ENCODE peak calls at places on chromosomes 5 and 9, in four cellular contexts. B is heart left ventricle, H is body of pancreas, T is OCI-LY7. X is an unnamed sample.

GRCh38 chr5:68646142-68646541 is 430.6 kb downstream of the PIK3R1 start:
- DNase-seq in H (no peak), B (no peak), T (no peak), X (no peak)

GRCh38 chr5:177304392-177305119 is 957 bp downstream of the PRELID1 start:
- DNase-seq in H (no peak), T (peak), B (no peak), X (no peak)

GRCh38 chr5:60576425-60576824 is 123.5 kb downstream of the DEPDC1B start:
- DNase-seq in H (no peak), T (peak), B (no peak), X (no peak)

GRCh38 chr9:98287383-98287782 is 31.9 kb upstream of the TBC1D2 start:
- DNase-seq in T (peak), H (no peak), B (no peak), X (no peak)

GRCh38 chr9:88604836-88605499 is 70.0 kb downstream of the NXNL2 start:
- DNase-seq in B (no peak), H (no peak), T (no peak), X (no peak)

GRCh38 chr9:97076238-97076637 is 37.3 kb upstream of the CTSV start:
- DNase-seq in H (no peak), B (no peak), T (no peak), X (no peak)

GRCh38 chr9:116844621-116845020 is 157.5 kb downstream of the TRIM32 start:
- DNase-seq in H (no peak), B (no peak), T (no peak), X (no peak)

GRCh38 chr9:5621327-5621726 is 7.6 kb upstream of the RIC1 start:
- DNase-seq in T (no peak), H (no peak), B (no peak), X (no peak)

GRCh38 chr9:98781588-98782383 is 14.6 kb downstream of the ANKS6 start:
- DNase-seq in B (no peak), T (no peak), H (no peak), X (no peak)

GRCh38 chr9:108549184-108549583 is 306.6 kb downstream of the ACTL7B start:
- DNase-seq in H (peak), B (no peak), T (no peak), X (no peak)

GRCh38 chr5:40198736-40199135 is 481.0 kb upstream of the PTGER4 start:
- DNase-seq in T (no peak), H (no peak), B (no peak), X (no peak)

GRCh38 chr5:132000677-132001453 is 10.6 kb downstream of the ACSL6 start:
- DNase-seq in B (peak), T (no peak), H (no peak), X (peak)

GRCh38 chr5:115545065-115545882 is 699 bp upstream of the FEM1C start:
- DNase-seq in T (no peak), B (no peak), H (no peak), X (no peak)

GRCh38 chr9:123338710-123339665 is 17.0 kb upstream of the CRB2 start:
- DNase-seq in T (peak), H (no peak), B (no peak), X (no peak)

GRCh38 chr9:87109851-87110250 is 162.5 kb upstream of the GAS1 start:
- DNase-seq in T (no peak), H (no peak), B (no peak), X (no peak)

DNA sequence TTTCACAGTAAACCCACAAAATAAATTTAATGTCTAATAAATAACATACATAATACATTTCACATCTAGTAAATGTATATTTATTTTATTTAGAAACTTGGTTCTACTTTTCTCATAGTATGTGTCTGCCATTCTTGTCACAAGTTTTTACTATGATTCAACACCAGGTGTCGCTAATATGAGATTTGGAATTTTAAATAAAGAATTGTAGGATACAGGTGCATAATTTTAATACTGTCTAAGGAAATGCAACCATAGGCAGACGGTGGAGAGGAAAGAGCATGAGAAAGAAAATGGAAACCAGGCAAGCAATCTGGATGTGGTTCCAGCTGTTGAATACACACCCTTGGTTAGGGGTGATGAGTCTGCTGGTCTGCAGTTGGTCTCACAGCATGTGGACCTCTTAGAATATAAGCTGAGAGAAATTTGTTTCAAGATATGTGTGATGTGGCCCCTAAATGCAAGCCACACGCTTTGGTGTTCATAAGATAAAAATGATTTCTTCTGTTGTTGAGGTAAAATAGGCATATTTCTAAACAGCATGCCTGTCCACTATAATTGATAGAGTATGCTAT is 114.7 kb upstream of the TXNDC8 start:
- DNase-seq in T (peak), H (no peak), B (no peak), X (no peak)
- TF ChIP-seq CTCF in T (peak), H (peak), B (peak), X (peak)

GRCh38 chr9:127258884-127259471 is 5.6 kb upstream of the GARNL3 start:
- DNase-seq in B (no peak), H (no peak), T (no peak), X (no peak)

GRCh38 chr9:127253446-127253845 is 11.1 kb upstream of the GARNL3 start:
- DNase-seq in T (no peak), B (no peak), H (no peak), X (no peak)

GRCh38 chr9:127252405-127253093 is 12.0 kb upstream of the GARNL3 start:
- DNase-seq in T (no peak), B (no peak), H (no peak), X (no peak)

GRCh38 chr9:127255692-127256091 is 8.9 kb upstream of the GARNL3 start:
- DNase-seq in T (no peak), B (no peak), H (no peak), X (no peak)

DNA sequence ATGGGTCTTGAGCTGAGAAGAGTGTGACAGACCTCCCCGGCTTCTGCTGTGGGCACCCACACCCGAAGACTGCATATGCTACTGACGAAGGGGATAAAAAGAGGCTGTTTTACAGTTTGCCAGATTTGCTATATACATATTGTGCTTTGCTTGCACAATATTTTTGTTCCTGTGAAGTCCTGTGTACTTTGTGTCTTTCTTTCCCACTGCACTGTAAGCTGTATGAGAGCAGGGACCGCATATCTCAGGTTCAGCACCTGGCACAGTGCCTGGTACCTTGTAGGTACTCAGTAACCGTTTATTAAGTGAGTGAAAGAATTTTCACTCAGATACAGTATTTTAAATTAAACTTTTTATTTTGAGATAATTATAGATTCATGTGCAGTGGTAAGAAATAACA is 8.2 kb upstream of the GARNL3 start:
- DNase-seq in T (no peak), H (peak), B (no peak), X (no peak)
- H3K4me3 ChIP-seq in T (no peak), H (no peak), B (no peak), X (no peak)

GRCh38 chr5:43486353-43486752 is 2.7 kb upstream of the TMEM267 start:
- DNase-seq in B (no peak), H (no peak), T (no peak), X (no peak)
- H3K27ac ChIP-seq in B (no peak), H (no peak), T (no peak), X (no peak)

GRCh38 chr5:137831526-137831925 is 36.1 kb upstream of the MYOT start:
- DNase-seq in T (no peak), H (no peak), B (no peak), X (no peak)
- TF ChIP-seq CTCF in T (no peak), H (no peak), B (peak), X (peak)

GRCh38 chr5:22787398-22787797 is 65.7 kb downstream of the CDH12 start:
- DNase-seq in B (no peak), T (no peak), H (no peak), X (no peak)
- H3K4me3 ChIP-seq in B (no peak), T (no peak), H (no peak), X (no peak)

GRCh38 chr9:121852241-121852640 is 200.8 kb downstream of the DAB2IP start:
- DNase-seq in B (peak), T (no peak), H (no peak), X (no peak)
- H3K27ac ChIP-seq in B (peak), T (no peak), H (no peak), X (no peak)

GRCh38 chr5:143645356-143645755 is 166.6 kb upstream of the HMHB1 start:
- DNase-seq in H (no peak), B (no peak), T (no peak), X (no peak)

GRCh38 chr5:143646961-143647360 is 165.0 kb upstream of the HMHB1 start:
- DNase-seq in T (no peak), B (no peak), H (no peak), X (no peak)

GRCh38 chr5:143650296-143650695 is 161.7 kb upstream of the HMHB1 start:
- DNase-seq in H (no peak), T (no peak), B (no peak), X (no peak)

GRCh38 chr5:143649869-143650268 is 162.1 kb upstream of the HMHB1 start:
- DNase-seq in T (no peak), H (no peak), B (no peak), X (no peak)

DNA sequence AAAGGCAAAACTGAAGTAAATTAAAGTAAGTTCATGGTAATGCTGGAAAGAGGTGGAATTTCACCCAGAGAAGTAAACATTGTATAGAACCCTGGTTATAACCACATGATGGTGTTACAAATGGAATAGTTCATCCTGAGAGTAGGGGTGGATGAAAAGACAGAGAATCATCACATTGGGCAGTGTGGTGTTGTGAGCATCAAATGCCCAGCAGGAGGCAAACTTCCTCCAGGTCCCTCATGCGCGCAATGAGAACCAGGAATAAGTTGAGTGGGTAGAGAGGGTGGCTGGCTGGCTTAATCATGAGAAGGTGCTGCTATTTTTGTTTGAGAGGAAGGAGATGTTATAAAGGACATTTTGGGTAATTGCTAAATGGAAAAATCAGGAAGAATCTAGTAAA is 163.3 kb upstream of the HMHB1 start:
- DNase-seq in T (no peak), B (no peak), H (no peak), X (no peak)
- TF ChIP-seq CTCF in T (peak), B (peak), H (no peak), X (no peak)

DNA sequence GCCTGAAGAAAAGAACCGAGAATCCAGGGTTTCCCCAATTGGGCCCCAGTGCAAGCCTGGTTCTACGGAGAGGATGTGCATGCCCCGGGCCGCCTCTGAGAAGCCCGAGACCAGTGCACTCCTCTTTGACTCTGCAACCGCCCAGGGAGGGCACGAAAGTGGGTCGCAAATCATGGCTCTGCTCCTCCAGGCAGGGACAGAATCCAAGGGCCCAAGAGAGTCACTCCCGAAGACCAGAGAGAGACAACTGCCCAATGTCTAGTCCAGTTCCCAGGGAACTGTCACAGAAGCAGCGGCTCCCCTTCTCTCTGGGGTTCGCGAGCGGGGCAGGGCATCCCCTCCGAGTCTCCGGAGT is 107.8 kb downstream of the PSD2 start:
- DNase-seq in T (no peak), H (no peak), B (no peak), X (no peak)
- H3K4me3 ChIP-seq in T (no peak), H (no peak), B (peak), X (no peak)